ENCODE peak calls at places on chromosomes 12 and 14, in seven cellular contexts. One of them, this sample, is unnamed.

GRCh38 chr14:20684662-20685456 is 499 bp downstream of the RNASE4 start:
- DNase-seq in transverse colon: peak; percentile 55
- DNase-seq in ACHN: peak; percentile 38
- DNase-seq in AG08395: peak; percentile 24
- DNase-seq in DMS53: no peak
- DNase-seq in dorsolateral prefrontal cortex: no peak
- DNase-seq in breast epithelium: peak; percentile 45
- DNase-seq in this sample: no peak

GRCh38 chr12:114916124-114916523 is 232.1 kb upstream of the TBX3 start:
- DNase-seq in transverse colon: no peak
- DNase-seq in ACHN: no peak
- DNase-seq in AG08395: peak; percentile 86
- DNase-seq in DMS53: no peak
- DNase-seq in dorsolateral prefrontal cortex: no peak
- DNase-seq in breast epithelium: no peak
- DNase-seq in this sample: no peak

GRCh38 chr14:90759370-90760054 is 56.7 kb downstream of the TTC7B start:
- DNase-seq in transverse colon: no peak
- DNase-seq in ACHN: no peak
- DNase-seq in AG08395: no peak
- DNase-seq in DMS53: no peak
- DNase-seq in dorsolateral prefrontal cortex: no peak
- DNase-seq in breast epithelium: no peak
- DNase-seq in this sample: no peak

GRCh38 chr12:14948672-14949071 is 10.3 kb upstream of the ERP27 start:
- DNase-seq in transverse colon: peak; percentile 34
- DNase-seq in ACHN: peak; percentile 45
- DNase-seq in AG08395: peak; percentile 82
- DNase-seq in DMS53: peak; percentile 97
- DNase-seq in dorsolateral prefrontal cortex: no peak
- DNase-seq in breast epithelium: no peak
- DNase-seq in this sample: no peak

GRCh38 chr12:659090-659683 is 4.1 kb downstream of the NINJ2 start:
- DNase-seq in transverse colon: no peak
- DNase-seq in ACHN: no peak
- DNase-seq in AG08395: no peak
- DNase-seq in DMS53: no peak
- DNase-seq in dorsolateral prefrontal cortex: no peak
- DNase-seq in breast epithelium: no peak
- DNase-seq in this sample: no peak

GRCh38 chr12:113796086-113796827 is 169.9 kb downstream of the RBM19 start:
- DNase-seq in transverse colon: no peak
- DNase-seq in ACHN: no peak
- DNase-seq in AG08395: no peak
- DNase-seq in DMS53: no peak
- DNase-seq in dorsolateral prefrontal cortex: no peak
- DNase-seq in breast epithelium: no peak
- DNase-seq in this sample: no peak

GRCh38 chr12:54294152-54294913 is 6.5 kb downstream of the NFE2 start:
- DNase-seq in transverse colon: peak; percentile 75
- DNase-seq in ACHN: peak; percentile 57
- DNase-seq in AG08395: peak; percentile 72
- DNase-seq in DMS53: peak; percentile 79
- DNase-seq in dorsolateral prefrontal cortex: peak; percentile 16
- DNase-seq in breast epithelium: no peak
- DNase-seq in this sample: peak; percentile 17

GRCh38 chr12:121138284-121138683 is 5.6 kb downstream of the P2RX7 start:
- DNase-seq in transverse colon: no peak
- DNase-seq in ACHN: no peak
- DNase-seq in AG08395: no peak
- DNase-seq in DMS53: peak; percentile 17
- DNase-seq in dorsolateral prefrontal cortex: no peak
- DNase-seq in breast epithelium: no peak
- DNase-seq in this sample: no peak

GRCh38 chr12:2691001-2691339 is 103.8 kb upstream of the FKBP4 start:
- DNase-seq in transverse colon: peak; percentile 49
- DNase-seq in ACHN: no peak
- DNase-seq in AG08395: no peak
- DNase-seq in DMS53: peak; percentile 47
- DNase-seq in dorsolateral prefrontal cortex: no peak
- DNase-seq in breast epithelium: no peak
- DNase-seq in this sample: no peak

GRCh38 chr14:41506552-41506951 is 100.1 kb upstream of the LRFN5 start:
- DNase-seq in transverse colon: no peak
- DNase-seq in ACHN: no peak
- DNase-seq in AG08395: no peak
- DNase-seq in DMS53: no peak
- DNase-seq in dorsolateral prefrontal cortex: no peak
- DNase-seq in breast epithelium: no peak
- DNase-seq in this sample: no peak

GRCh38 chr12:105109465-105110212 is 2.1 kb downstream of the WASHC4 start:
- DNase-seq in transverse colon: no peak
- DNase-seq in ACHN: peak; percentile 70
- DNase-seq in AG08395: no peak
- DNase-seq in DMS53: no peak
- DNase-seq in dorsolateral prefrontal cortex: no peak
- DNase-seq in breast epithelium: no peak
- DNase-seq in this sample: no peak

GRCh38 chr14:93286212-93286890 is 46.5 kb downstream of the BTBD7 start:
- DNase-seq in transverse colon: no peak
- DNase-seq in ACHN: peak; percentile 95
- DNase-seq in AG08395: peak; percentile 3
- DNase-seq in DMS53: no peak
- DNase-seq in dorsolateral prefrontal cortex: no peak
- DNase-seq in breast epithelium: no peak
- DNase-seq in this sample: no peak

GRCh38 chr12:97368462-97369150 is 94.0 kb upstream of the RMST start:
- DNase-seq in transverse colon: no peak
- DNase-seq in ACHN: peak; percentile 10
- DNase-seq in AG08395: no peak
- DNase-seq in DMS53: no peak
- DNase-seq in dorsolateral prefrontal cortex: peak; percentile 3
- DNase-seq in breast epithelium: no peak
- DNase-seq in this sample: no peak

This sample was measured in NCI-H187.